ENCODE peak calls at places on chromosomes 2 and 18, in seven cellular contexts. W, Z, K, V, Y, E and G are unnamed samples.

GRCh38 chr2:80393996-80394395 is 89.4 kb upstream of the LRRTM1 start:
- DNase-seq in W (no peak), Z (no peak), K (no peak), V (no peak), Y (no peak), E (no peak), G (no peak)

GRCh38 chr2:176931588-176932563 is 280.7 kb upstream of the HNRNPA3 start:
- DNase-seq in W (no peak), Z (no peak), K (peak), V (no peak), Y (no peak), E (no peak), G (no peak)

GRCh38 chr2:239729151-239729550 is 296.0 kb downstream of the NDUFA10 start:
- DNase-seq in W (no peak), Z (no peak), K (no peak), V (no peak), Y (peak), E (no peak), G (no peak)

GRCh38 chr2:768484-768883 is 91.3 kb upstream of the TMEM18 start:
- DNase-seq in W (no peak), Z (no peak), K (no peak), V (no peak), Y (no peak), E (no peak), G (no peak)

GRCh38 chr2:80001704-80002103 is 302.8 kb downstream of the LRRTM1 start:
- DNase-seq in W (no peak), Z (no peak), K (no peak), V (no peak), Y (no peak), E (no peak), G (no peak)

GRCh38 chr2:162297925-162298552 is 20.4 kb downstream of the IFIH1 start:
- DNase-seq in W (peak), Z (no peak), K (peak), V (no peak), Y (peak), E (no peak), G (peak)

GRCh38 chr18:64276736-64277135 is 127.8 kb upstream of the LINC00305 start:
- DNase-seq in W (no peak), Z (no peak), K (no peak), V (no peak), Y (peak), E (no peak), G (no peak)

GRCh38 chr18:71583291-71583690 is 960.9 kb downstream of the CBLN2 start:
- DNase-seq in W (no peak), Z (no peak), K (no peak), V (no peak), Y (no peak), E (no peak), G (no peak)

GRCh38 chr2:10424051-10424450 is 24.1 kb downstream of the ODC1 start:
- DNase-seq in W (no peak), Z (no peak), K (peak), V (no peak), Y (peak), E (no peak), G (no peak)

GRCh38 chr2:9264301-9264700 is 57.7 kb downstream of the ASAP2 start:
- DNase-seq in W (no peak), Z (no peak), K (no peak), V (no peak), Y (no peak), E (no peak), G (no peak)

GRCh38 chr18:2805970-2806943 is 40.5 kb upstream of the EMILIN2 start:
- DNase-seq in W (no peak), Z (no peak), K (no peak), V (no peak), Y (no peak), E (no peak), G (no peak)

GRCh38 chr2:232027530-232027929 is 66.0 kb downstream of the DIS3L2 start:
- DNase-seq in W (no peak), Z (no peak), K (no peak), V (no peak), Y (no peak), E (no peak), G (no peak)